ENCODE peak calls at places on chromosomes 7 and 10, in nine cellular contexts. E, N, D, I, M, L, V, J and C are unnamed samples.

GRCh38 chr10:17787087-17787942 is 21.8 kb upstream of the MRC1 start:
- DNase-seq in M (no peak), J (no peak), I (peak; percentile 10), D (no peak), E (no peak), V (no peak), L (no peak), N (peak; percentile 89), C (peak; percentile 77)

GRCh38 chr10:119897366-119897765 is 4.8 kb downstream of the SEC23IP start:
- DNase-seq in I (no peak), E (no peak), V (no peak), M (no peak), D (no peak), N (no peak), J (no peak), L (no peak), C (no peak)

GRCh38 chr10:130739757-130740145 is 571.8 kb downstream of the TCERG1L start:
- DNase-seq in I (no peak), L (no peak), J (no peak), M (no peak), N (no peak), D (no peak), V (peak; percentile 45), E (no peak), C (no peak)

GRCh38 chr10:70319183-70319582 is 35.4 kb upstream of the NPFFR1 start:
- DNase-seq in N (no peak), J (no peak), D (no peak), I (no peak), L (no peak), E (no peak), V (no peak), M (no peak), C (no peak)

GRCh38 chr7:124137664-124138063 is 104.8 kb upstream of the TMEM229A start:
- DNase-seq in N (no peak), M (no peak), D (no peak), J (no peak), I (no peak), E (no peak), V (no peak), L (no peak), C (no peak)

GRCh38 chr7:47444376-47445098 is 137.4 kb downstream of the TNS3 start:
- DNase-seq in D (peak; percentile 40), M (no peak), E (peak; percentile 49), V (no peak), J (peak; percentile 38), I (no peak), L (no peak), N (peak; percentile 35), C (no peak)

GRCh38 chr10:121722665-121723064 is 124.4 kb upstream of the FGFR2 start:
- DNase-seq in L (no peak), E (no peak), N (no peak), V (no peak), J (no peak), D (no peak), I (no peak), M (no peak), C (no peak)

GRCh38 chr7:137073571-137074325 is 205.3 kb downstream of the CHRM2 start:
- DNase-seq in J (no peak), D (no peak), V (no peak), E (no peak), L (no peak), M (no peak), I (no peak), N (no peak), C (no peak)

GRCh38 chr10:8017276-8017675 is 37.2 kb upstream of the GATA3 start:
- DNase-seq in I (no peak), E (no peak), J (no peak), D (no peak), L (no peak), N (no peak), V (no peak), M (no peak), C (no peak)

GRCh38 chr10:23927926-23928325 is 281.0 kb upstream of the KIAA1217 start:
- DNase-seq in E (no peak), V (no peak), I (no peak), D (peak; percentile 42), L (no peak), M (no peak), N (no peak), J (no peak), C (peak; percentile 88)

GRCh38 chr7:112484671-112485097 is 3.9 kb downstream of the LSMEM1 start:
- DNase-seq in N (peak; percentile 81), D (no peak), L (no peak), J (no peak), M (no peak), E (no peak), V (no peak), I (no peak), C (no peak)

GRCh38 chr7:73879977-73880681 is 19.2 kb downstream of the TMEM270 start:
- DNase-seq in M (no peak), D (no peak), V (peak; percentile 87), E (peak; percentile 27), L (no peak), I (no peak), J (no peak), N (peak; percentile 31), C (peak; percentile 95)

GRCh38 chr10:47040041-47040491 is 128.8 kb downstream of the PTPN20 start:
- DNase-seq in L (no peak), E (no peak), V (peak; percentile 70), N (no peak), I (no peak), M (no peak), D (no peak), J (no peak), C (no peak)

GRCh38 chr7:24978837-24979469 is 1.0 kb downstream of the OSBPL3 start:
- DNase-seq in I (peak; percentile 71), N (no peak), M (no peak), E (no peak), L (no peak), D (no peak), V (no peak), J (peak; percentile 28), C (no peak)

GRCh38 chr7:28879105-28879504 is 79.0 kb downstream of the TRIL start:
- DNase-seq in M (no peak), E (no peak), J (no peak), V (no peak), N (no peak), I (no peak), D (no peak), L (no peak), C (no peak)

GRCh38 chr7:105136221-105136620 is 122.2 kb downstream of the KMT2E start:
- DNase-seq in M (no peak), I (no peak), N (no peak), L (no peak), E (no peak), J (no peak), V (no peak), D (no peak), C (no peak)

GRCh38 chr10:100810835-100811116 is 65.4 kb downstream of the PAX2 start:
- DNase-seq in M (no peak), E (no peak), I (no peak), L (no peak), N (no peak), V (no peak), J (no peak), D (no peak), C (no peak)

GRCh38 chr10:17847586-17848296 is 38.6 kb downstream of the MRC1 start:
- DNase-seq in I (no peak), D (no peak), M (no peak), L (no peak), N (no peak), J (no peak), E (peak; percentile 32), V (no peak), C (no peak)

GRCh38 chr10:15141136-15142067 is 27.1 kb downstream of the NMT2 start:
- DNase-seq in M (no peak), N (no peak), L (peak; percentile 85), E (no peak), J (no peak), D (no peak), I (no peak), V (no peak), C (no peak)

GRCh38 chr10:74343804-74344203 is 192.8 kb downstream of the ADK start:
- DNase-seq in E (no peak), N (no peak), J (no peak), M (no peak), V (no peak), L (no peak), D (no peak), I (no peak), C (no peak)

GRCh38 chr7:32658034-32658944 is 163.0 kb downstream of the AVL9 start:
- DNase-seq in J (peak; percentile 33), I (no peak), V (no peak), L (no peak), M (no peak), E (no peak), D (no peak), N (peak; percentile 90), C (no peak)

GRCh38 chr7:135211179-135211945 is at the start of gene WDR91:
- DNase-seq in J (peak; percentile 98), I (peak; percentile 100), L (peak; percentile 81), M (peak; percentile 96), D (peak; percentile 93), E (peak; percentile 100), V (peak; percentile 96), N (peak; percentile 90), C (peak; percentile 98)
- TF ChIP-seq CTCF in J (no peak), I (no peak), L (no peak), M (peak; percentile 17), D (no peak), E (peak; percentile 33), V (no peak), N (peak; percentile 16), C (no peak)

DNA sequence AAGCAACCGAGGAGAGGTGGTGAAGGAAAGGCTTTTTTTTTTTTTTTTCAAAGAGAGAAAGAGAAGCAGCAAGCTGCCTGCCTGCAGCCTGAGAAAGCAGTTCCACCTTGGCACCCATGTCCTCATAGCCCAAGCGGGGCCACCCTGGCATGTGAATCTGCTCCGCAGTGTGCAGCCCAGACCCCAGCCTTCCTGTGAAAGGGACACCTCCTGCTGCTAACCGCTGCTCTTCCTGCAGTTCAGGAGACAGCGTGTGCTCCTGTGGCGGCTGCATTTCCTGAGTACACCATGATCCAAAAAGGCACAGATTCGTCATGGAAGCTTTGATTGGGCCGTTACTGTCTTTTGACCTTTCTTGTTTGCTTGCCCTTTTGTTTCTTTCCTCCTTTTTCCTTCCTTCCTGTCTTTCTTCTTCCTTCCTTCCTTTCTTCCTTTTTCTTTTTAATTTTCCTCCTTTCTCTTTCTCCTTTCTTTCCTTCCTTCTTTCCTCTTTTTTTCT is 38.1 kb downstream of the IKZF1 start:
- DNase-seq in J (peak; percentile 58), V (no peak), L (no peak), E (no peak), N (no peak), M (no peak), I (no peak), D (no peak), C (no peak)
- TF ChIP-seq EP300 in J (peak; percentile 89), V (no peak), L (no peak), E (no peak), N (no peak), M (no peak), I (peak; percentile 93), D (peak; percentile 14), C (peak; percentile 45)

GRCh38 chr7:91372323-91372722 is 108.1 kb downstream of the FZD1 start:
- DNase-seq in E (no peak), I (no peak), M (no peak), J (no peak), L (no peak), D (no peak), N (no peak), V (no peak), C (no peak)
- H3K9me3 ChIP-seq in E (no peaks in the 10 kb centered on the region), I (no peaks in the 10 kb centered on the region), M (no peaks in the 10 kb centered on the region), J (no peaks in the 10 kb centered on the region), L (no peaks in the 10 kb centered on the region), D (no peaks in the 10 kb centered on the region), N (no peaks in the 10 kb centered on the region), V (no peaks in the 10 kb centered on the region), C (no peaks in the 10 kb centered on the region)

GRCh38 chr7:144027070-144027469 is 21.7 kb upstream of the OR2A5 start:
- DNase-seq in M (no peak), E (peak; percentile 27), N (peak; percentile 30), D (no peak), V (no peak), I (no peak), L (no peak), J (no peak), C (no peak)
- TF ChIP-seq CTCF in M (peak; percentile 41), E (peak; percentile 78), N (peak; percentile 65), D (peak; percentile 19), V (no peak), I (no peak), L (no peak), J (peak; percentile 40), C (peak; percentile 34)